ENCODE peak calls at places on chromosomes 3 and 15, in nine cellular contexts. K is upper lobe of left lung, J is right lobe of liver, D is IMR-90, S is ovary, M is testis, G is uterus, X is heart left ventricle, R is body of pancreas. Y is an unnamed sample.

GRCh38 chr3:23888617-23889228 is 28.1 kb downstream of the NKIRAS1 start:
- DNase-seq in K (no peak), J (no peak), D (peak), S (no peak), M (no peak), G (no peak), X (no peak), R (no peak), Y (no peak)

GRCh38 chr3:72437666-72438065 is 410.6 kb downstream of the SHQ1 start:
- DNase-seq in K (no peak), J (no peak), D (no peak), S (no peak), M (no peak), G (no peak), X (no peak), R (no peak), Y (no peak)

GRCh38 chr3:73401058-73401457 is 223.7 kb downstream of the PDZRN3 start:
- DNase-seq in K (no peak), J (no peak), D (peak), S (no peak), M (no peak), G (peak), X (no peak), R (no peak), Y (no peak)

GRCh38 chr3:170721563-170721962 is 135.7 kb upstream of the SLC7A14 start:
- DNase-seq in K (no peak), J (no peak), D (no peak), S (no peak), M (peak), G (no peak), X (no peak), R (peak), Y (no peak)

GRCh38 chr3:47266709-47267489 is 15.7 kb downstream of the KIF9 start:
- DNase-seq in K (no peak), J (no peak), D (peak), S (peak), M (peak), G (peak), X (peak), R (peak), Y (peak)

GRCh38 chr15:61393949-61394348 is 164.8 kb upstream of the RORA start:
- DNase-seq in K (no peak), J (no peak), D (no peak), S (no peak), M (peak), G (no peak), X (no peak), R (no peak), Y (no peak)

GRCh38 chr3:20323307-20323927 is 137.4 kb upstream of the SGO1 start:
- DNase-seq in K (no peak), J (no peak), D (no peak), S (no peak), M (no peak), G (no peak), X (no peak), R (no peak), Y (peak)

GRCh38 chr3:115252679-115253078 is 105.6 kb upstream of the ZBTB20 start:
- DNase-seq in K (no peak), J (no peak), D (no peak), S (no peak), M (no peak), G (no peak), X (no peak), R (no peak), Y (no peak)

GRCh38 chr3:109025896-109026295 is 72.2 kb upstream of the GUCA1C start:
- DNase-seq in K (no peak), J (no peak), D (no peak), S (no peak), M (no peak), G (no peak), X (no peak), R (no peak), Y (no peak)

GRCh38 chr3:133478624-133479023 is 78.8 kb downstream of the BFSP2 start:
- DNase-seq in K (no peak), J (no peak), D (no peak), S (no peak), M (no peak), G (no peak), X (no peak), R (no peak), Y (no peak)

GRCh38 chr3:158918008-158918407 is 116.2 kb downstream of the MFSD1 start:
- DNase-seq in K (no peak), J (no peak), D (peak), S (no peak), M (peak), G (no peak), X (no peak), R (peak), Y (peak)

GRCh38 chr15:101619615-101619865 is 32.6 kb downstream of the TM2D3 start:
- DNase-seq in K (no peak), J (no peak), D (no peak), S (no peak), M (no peak), G (no peak), X (no peak), R (no peak), Y (no peak)

GRCh38 chr15:101262551-101262950 is 10.7 kb upstream of the CHSY1 start:
- DNase-seq in K (no peak), J (no peak), D (no peak), S (no peak), M (no peak), G (no peak), X (no peak), R (no peak), Y (no peak)

GRCh38 chr15:59190291-59190690 is 16.4 kb upstream of the LDHAL6B start:
- DNase-seq in K (no peak), J (no peak), D (no peak), S (no peak), M (no peak), G (no peak), X (no peak), R (no peak), Y (no peak)

GRCh38 chr3:197173620-197174019 is 124.8 kb downstream of the DLG1 start:
- DNase-seq in K (no peak), J (no peak), D (no peak), S (no peak), M (no peak), G (no peak), X (no peak), R (no peak), Y (no peak)

GRCh38 chr3:12509466-12509865 is 25.2 kb downstream of the TSEN2 start:
- DNase-seq in K (no peak), J (no peak), D (no peak), S (no peak), M (no peak), G (no peak), X (no peak), R (no peak), Y (no peak)

GRCh38 chr3:195153121-195153520 is 117.8 kb downstream of the XXYLT1 start:
- DNase-seq in K (no peak), J (no peak), D (peak), S (no peak), M (no peak), G (no peak), X (peak), R (no peak), Y (no peak)

GRCh38 chr15:97909291-97909891 is 51.1 kb upstream of the ARRDC4 start:
- DNase-seq in K (no peak), J (peak), D (peak), S (peak), M (peak), G (peak), X (peak), R (peak), Y (peak)

GRCh38 chr3:123299581-123299980 is 97.8 kb downstream of the SEC22A start:
- DNase-seq in K (no peak), J (peak), D (no peak), S (no peak), M (no peak), G (no peak), X (no peak), R (no peak), Y (no peak)

GRCh38 chr15:40313531-40314398 is 6.0 kb upstream of the PLCB2 start:
- DNase-seq in K (no peak), J (peak), D (no peak), S (no peak), M (peak), G (no peak), X (peak), R (peak), Y (peak)

GRCh38 chr3:72624656-72625055 is 223.6 kb downstream of the SHQ1 start:
- DNase-seq in K (no peak), J (no peak), D (no peak), S (no peak), M (no peak), G (no peak), X (no peak), R (no peak), Y (no peak)

GRCh38 chr3:134430950-134431445 is 54.8 kb downstream of the ANAPC13 start:
- DNase-seq in K (no peak), J (no peak), D (peak), S (no peak), M (no peak), G (no peak), X (no peak), R (no peak), Y (no peak)

GRCh38 chr3:56207913-56208312 is 260.4 kb downstream of the ERC2 start:
- DNase-seq in K (no peak), J (no peak), D (no peak), S (no peak), M (no peak), G (no peak), X (no peak), R (no peak), Y (no peak)

GRCh38 chr15:51752918-51753317 is 1.5 kb downstream of the TMOD2 start:
- DNase-seq in K (no peak), J (no peak), D (no peak), S (no peak), M (no peak), G (no peak), X (no peak), R (no peak), Y (no peak)

GRCh38 chr15:45469429-45469828 is 53.1 kb downstream of the SLC30A4 start:
- DNase-seq in K (no peak), J (no peak), D (no peak), S (no peak), M (no peak), G (no peak), X (no peak), R (no peak), Y (no peak)

GRCh38 chr3:63937661-63938651 is 25.8 kb upstream of the SCAANT1 start:
- DNase-seq in K (no peak), J (no peak), D (no peak), S (no peak), M (no peak), G (no peak), X (no peak), R (no peak), Y (peak)

GRCh38 chr15:100224206-100225185 is 117.3 kb downstream of the ADAMTS17 start:
- DNase-seq in K (no peak), J (no peak), D (no peak), S (no peak), M (no peak), G (no peak), X (no peak), R (no peak), Y (no peak)
- TF ChIP-seq CTCF in K (no peak), J (no peak), D (no peak), S (no peak), M (no peak), G (no peak), X (no peak), R (no peak), Y (no peak)

GRCh38 chr3:129276385-129276784 is 2.3 kb upstream of the HMCES start:
- DNase-seq in K (no peak), J (no peak), D (no peak), S (no peak), M (no peak), G (no peak), X (no peak), R (no peak), Y (no peak)
- TF ChIP-seq POLR2A in K (no peak), J (no peak), D (no peak), S (no peak), M (no peak), G (no peak), X (no peak), R (no peak), Y (no peak)

GRCh38 chr3:97719156-97719821 is 45.3 kb upstream of the ARL6 start:
- DNase-seq in K (no peak), J (peak), D (peak), S (peak), M (peak), G (peak), X (peak), R (peak), Y (peak)
- H3K4me3 ChIP-seq in K (peak), J (no peak), D (no peak), S (no peak), M (no peak), G (no peak), X (no peak), R (no peak), Y (no peak)

DNA sequence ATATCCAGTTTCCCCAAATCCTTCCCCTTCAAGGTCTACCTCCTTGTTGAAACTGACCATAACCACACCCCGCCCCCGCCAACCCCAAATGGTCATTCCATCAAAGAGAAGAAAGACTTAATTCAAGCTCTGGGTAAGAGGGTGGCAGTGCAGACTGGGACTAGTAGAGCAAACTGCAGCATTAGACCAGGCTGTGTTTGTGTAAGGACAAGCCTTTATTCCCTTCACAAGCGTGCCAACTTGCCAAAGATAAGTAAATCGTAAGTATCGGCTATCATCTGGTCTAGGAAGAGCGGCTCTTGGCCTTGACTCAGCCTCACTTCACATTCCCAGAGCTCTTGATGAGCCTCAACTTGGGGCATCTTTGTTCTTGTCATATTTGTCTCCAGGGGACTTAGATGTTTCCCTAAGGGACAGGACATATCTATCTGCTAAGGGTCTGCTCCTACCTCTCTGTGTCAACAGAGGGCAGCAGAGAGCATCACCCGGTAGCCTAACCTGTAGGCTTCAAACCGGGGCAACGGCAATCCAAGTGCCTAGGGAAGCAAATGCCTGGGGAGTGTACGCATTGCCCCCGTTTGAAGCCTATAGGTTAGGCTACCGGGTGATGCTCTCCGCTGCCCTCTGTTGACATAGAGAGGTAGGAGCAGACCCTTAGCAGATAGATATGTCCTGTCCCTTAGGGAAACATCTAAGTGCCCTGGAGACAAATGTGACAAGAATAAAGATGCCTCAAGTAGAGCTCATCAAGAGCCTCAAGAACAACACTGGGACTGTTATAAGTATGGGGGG is 8.9 kb upstream of the MAP3K13 start:
- DNase-seq in K (no peak), J (peak), D (peak), S (peak), M (peak), G (peak), X (peak), R (peak), Y (peak)
- TF ChIP-seq CTCF in K (no peak), J (peak), D (peak), S (no peak), M (peak), G (peak), X (peak), R (peak), Y (peak)

GRCh38 chr15:75354454-75354853 is 7.6 kb downstream of the NEIL1 start:
- DNase-seq in K (no peak), J (no peak), D (no peak), S (no peak), M (no peak), G (no peak), X (no peak), R (no peak), Y (no peak)

GRCh38 chr15:75356539-75356938 is 9.7 kb downstream of the NEIL1 start:
- DNase-seq in K (no peak), J (no peak), D (no peak), S (no peak), M (no peak), G (no peak), X (no peak), R (no peak), Y (no peak)

GRCh38 chr15:75357976-75358673 is 10.3 kb downstream of the MAN2C1 start:
- DNase-seq in K (no peak), J (no peak), D (no peak), S (no peak), M (no peak), G (no peak), X (no peak), R (no peak), Y (no peak)

GRCh38 chr15:75355369-75355768 is 8.5 kb downstream of the NEIL1 start:
- DNase-seq in K (no peak), J (no peak), D (no peak), S (no peak), M (no peak), G (no peak), X (no peak), R (no peak), Y (no peak)

GRCh38 chr15:75356006-75356405 is 9.2 kb downstream of the NEIL1 start:
- DNase-seq in K (peak), J (no peak), D (no peak), S (no peak), M (no peak), G (no peak), X (no peak), R (no peak), Y (no peak)
- TF ChIP-seq POLR2A in K (no peak), J (no peak), D (no peak), S (no peak), M (no peak), G (no peak), X (no peak), R (no peak), Y (no peak)

DNA sequence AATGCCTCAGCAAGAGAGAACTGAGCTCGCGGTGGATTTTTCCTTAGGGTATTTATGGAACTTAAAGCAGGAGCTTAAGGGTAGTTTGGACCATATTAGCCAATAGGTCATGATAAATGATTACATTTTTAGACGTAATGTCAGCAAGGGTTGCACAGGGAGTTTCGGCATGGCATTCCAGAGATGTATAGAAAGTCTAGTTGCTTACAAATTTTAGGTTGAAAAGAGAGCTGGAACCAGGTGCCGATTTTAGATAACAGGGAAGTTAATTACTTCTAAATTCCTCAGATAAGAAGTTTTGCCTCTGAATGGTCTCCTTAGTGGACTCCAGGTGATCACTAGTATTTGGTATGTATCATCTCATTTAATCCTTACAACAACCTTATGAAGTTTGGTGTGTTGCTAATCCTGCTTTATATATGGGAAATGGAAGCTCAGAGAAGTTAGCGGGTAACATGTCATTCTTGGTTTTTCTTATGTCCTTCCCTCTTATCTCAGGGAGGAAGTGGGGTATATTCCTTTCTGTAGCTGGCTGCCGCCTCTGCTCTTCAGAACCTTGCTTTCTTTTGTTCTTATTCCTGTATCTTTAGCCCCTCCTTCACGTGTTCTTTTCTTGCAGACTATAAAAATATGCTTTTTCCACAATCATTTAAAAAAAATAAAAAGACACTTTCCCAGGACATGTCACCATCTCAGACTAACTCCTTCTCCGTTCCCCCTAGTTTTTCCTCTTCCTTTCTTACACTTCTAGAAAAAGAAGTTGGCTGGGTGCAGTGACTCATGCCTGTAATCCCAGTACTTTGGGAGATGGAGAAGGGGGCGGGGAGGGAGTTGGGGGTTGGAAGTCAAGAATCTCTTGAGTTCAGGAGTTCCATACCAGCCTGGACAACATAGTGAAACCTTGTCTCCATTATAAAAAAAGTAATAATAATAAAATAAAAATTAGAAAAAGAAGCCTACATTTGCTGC is 25.7 kb downstream of the IQGAP1 start:
- DNase-seq in K (no peak), J (no peak), D (peak), S (no peak), M (no peak), G (no peak), X (no peak), R (no peak), Y (no peak)
- H3K4me3 ChIP-seq in K (peak), J (no peak), D (no peak), S (no peak), M (no peak), G (no peak), X (no peak), R (no peak), Y (no peak)

GRCh38 chr3:111895079-111895478 is 36.0 kb downstream of the PHLDB2 start:
- DNase-seq in K (no peak), J (no peak), D (peak), S (no peak), M (no peak), G (no peak), X (no peak), R (no peak), Y (no peak)
- TF ChIP-seq CTCF in K (no peak), J (no peak), D (peak), S (no peak), M (no peak), G (peak), X (no peak), R (no peak), Y (no peak)

GRCh38 chr3:42819351-42819965 is 10.2 kb downstream of the ACKR2 start:
- DNase-seq in K (no peak), J (no peak), D (no peak), S (no peak), M (no peak), G (no peak), X (no peak), R (peak), Y (peak)

GRCh38 chr3:42815826-42816225 is 6.6 kb downstream of the ACKR2 start:
- DNase-seq in K (no peak), J (no peak), D (no peak), S (no peak), M (no peak), G (no peak), X (no peak), R (no peak), Y (no peak)

GRCh38 chr3:42820746-42821051 is 11.5 kb downstream of the ACKR2 start:
- DNase-seq in K (peak), J (no peak), D (no peak), S (no peak), M (no peak), G (no peak), X (no peak), R (no peak), Y (no peak)

GRCh38 chr3:42814246-42814645 is 5.0 kb downstream of the ACKR2 start:
- DNase-seq in K (no peak), J (no peak), D (no peak), S (no peak), M (no peak), G (no peak), X (no peak), R (no peak), Y (no peak)

GRCh38 chr3:42814914-42815507 is 5.8 kb downstream of the ACKR2 start:
- DNase-seq in K (no peak), J (no peak), D (no peak), S (no peak), M (no peak), G (no peak), X (no peak), R (no peak), Y (no peak)
- TF ChIP-seq POLR2A in K (no peak), J (no peak), D (no peak), S (no peak), M (no peak), G (no peak), X (no peak), R (no peak), Y (no peak)

DNA sequence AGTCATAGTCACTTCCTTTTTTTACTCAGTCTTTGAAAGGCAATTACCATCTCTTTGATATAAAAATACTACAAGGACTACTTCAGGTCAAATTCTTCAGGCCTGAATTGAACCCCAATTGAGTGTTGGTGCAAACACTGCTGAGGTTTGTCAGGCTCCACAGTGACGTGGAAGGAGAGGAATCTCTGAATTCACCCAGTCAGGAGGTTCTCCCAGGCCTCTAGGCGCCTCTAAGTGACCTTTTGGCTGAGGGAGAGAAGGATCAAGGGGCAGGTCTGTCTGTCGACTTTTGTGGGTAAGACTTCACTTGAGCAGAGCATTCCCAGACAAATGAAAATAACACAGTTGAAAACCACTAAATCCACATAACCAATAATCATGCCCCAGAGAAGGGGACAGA is 227.6 kb upstream of the CHRNA7 start:
- DNase-seq in K (no peak), J (no peak), D (no peak), S (no peak), M (no peak), G (no peak), X (no peak), R (no peak), Y (no peak)
- H3K4me3 ChIP-seq in K (no peak), J (no peak), D (no peak), S (no peak), M (no peak), G (no peak), X (no peak), R (no peak), Y (no peak)